ENCODE peak calls at places on chromosome 1, in six cellular contexts. V is kidney epithelial cell; B is NCI-H526 treated with DMSO at 0.1 percent for 48 hours; M is lower lobe of right lung; Y is EL; P is stimulated activated naive CD4-positive, alpha-beta T cell treated with Interleukin-2 at 50 U/mL for 16 hours. K is an unnamed sample.

GRCh38 chr1:61741682-61742619 is at the start of gene PATJ:
- DNase-seq in V (no peak), B (peak; percentile 61), M (peak; percentile 84), Y (peak; percentile 28), P (peak; percentile 53), K (peak; percentile 49)

GRCh38 chr1:23198373-23198772 is 18.9 kb downstream of the HTR1D start:
- DNase-seq in V (peak; percentile 29), B (no peak), M (no peak), Y (peak; percentile 94), P (no peak), K (no peak)

GRCh38 chr1:3053366-3053980 is 15.5 kb upstream of the PRDM16 start:
- DNase-seq in V (no peak), B (no peak), M (no peak), Y (no peak), P (no peak), K (no peak)

GRCh38 chr1:33119532-33120217 is 38.7 kb downstream of the AZIN2 start:
- DNase-seq in V (no peak), B (no peak), M (no peak), Y (no peak), P (no peak), K (no peak)

GRCh38 chr1:107076846-107077245 is 20.4 kb downstream of the PRMT6 start:
- DNase-seq in V (peak; percentile 78), B (no peak), M (no peak), Y (peak; percentile 89), P (no peak), K (no peak)

GRCh38 chr1:222601233-222601632 is 11.5 kb upstream of the TAF1A start:
- DNase-seq in V (no peak), B (no peak), M (no peak), Y (no peak), P (no peak), K (no peak)

GRCh38 chr1:91243171-91243570 is 161.5 kb downstream of the HFM1 start:
- DNase-seq in V (no peak), B (no peak), M (no peak), Y (no peak), P (no peak), K (no peak)

GRCh38 chr1:21490774-21491482 is 18.3 kb upstream of the ALPL start:
- DNase-seq in V (no peak), B (no peak), M (no peak), Y (peak; percentile 77), P (no peak), K (no peak)

GRCh38 chr1:93605812-93606512 is 75.7 kb downstream of the BCAR3 start:
- DNase-seq in V (peak; percentile 82), B (no peak), M (no peak), Y (peak; percentile 91), P (no peak), K (no peak)